ENCODE peak calls at places on chromosomes 4 and X, in seven cellular contexts. X is COLO829, H is Daoy, D is HepG2, S is LoVo, I is NCI-H82, F is K562. R is an unnamed sample.

GRCh38 chrX:152817082-152817744 is 13.3 kb downstream of the CETN2 start:
- DNase-seq in X (peak; percentile 80), H (peak; percentile 46), D (no peak), S (peak; percentile 6), I (peak; percentile 31), F (peak; percentile 53), R (peak; percentile 17)

GRCh38 chr4:168796362-168797106 is 213.5 kb downstream of the CBR4 start:
- DNase-seq in X (no peak), H (peak; percentile 75), D (peak; percentile 80), S (peak; percentile 87), I (no peak), F (no peak), R (peak; percentile 48)

GRCh38 chrX:15781964-15782711 is 8.1 kb upstream of the ZRSR2 start:
- DNase-seq in X (peak; percentile 14), H (no peak), D (no peak), S (no peak), I (no peak), F (no peak), R (no peak)

GRCh38 chr4:156158747-156159146 is 205.1 kb upstream of the CTSO start:
- DNase-seq in X (no peak), H (no peak), D (no peak), S (no peak), I (no peak), F (no peak), R (no peak)

GRCh38 chrX:11899091-11899490 is 141.1 kb downstream of the MSL3 start:
- DNase-seq in X (peak; percentile 17), H (peak; percentile 27), D (no peak), S (no peak), I (no peak), F (no peak), R (no peak)

GRCh38 chrX:154458116-154458953 is at the start of gene PLXNA3:
- DNase-seq in X (no peak), H (peak; percentile 39), D (no peak), S (peak; percentile 47), I (peak; percentile 54), F (peak; percentile 85), R (peak; percentile 68)

GRCh38 chr4:20192754-20193521 is 58.8 kb upstream of the SLIT2 start:
- DNase-seq in X (no peak), H (peak; percentile 17), D (no peak), S (no peak), I (no peak), F (no peak), R (peak; percentile 33)

GRCh38 chrX:86348669-86349068 is 200.4 kb downstream of the DACH2 start:
- DNase-seq in X (no peak), H (no peak), D (peak; percentile 10), S (no peak), I (no peak), F (no peak), R (peak; percentile 4)

GRCh38 chrX:13721819-13722527 is 12.4 kb downstream of the TRAPPC2 start:
- DNase-seq in X (no peak), H (no peak), D (no peak), S (no peak), I (no peak), F (no peak), R (peak; percentile 9)

GRCh38 chrX:45077748-45078424 is 122.8 kb downstream of the DIPK2B start:
- DNase-seq in X (no peak), H (no peak), D (no peak), S (no peak), I (no peak), F (no peak), R (no peak)

GRCh38 chr4:92199135-92199534 is 104.6 kb upstream of the GRID2 start:
- DNase-seq in X (no peak), H (no peak), D (no peak), S (no peak), I (no peak), F (no peak), R (no peak)

GRCh38 chrX:132488092-132488749 is 617 bp downstream of the MBNL3 start:
- DNase-seq in X (no peak), H (peak; percentile 42), D (no peak), S (peak; percentile 20), I (peak; percentile 1), F (no peak), R (peak; percentile 16)

GRCh38 chr4:54227261-54228063 is 1.6 kb upstream of the PDGFRA start:
- DNase-seq in X (peak; percentile 51), H (peak; percentile 35), D (no peak), S (no peak), I (no peak), F (no peak), R (peak; percentile 51)

GRCh38 chr4:13627606-13628301 is at the start of gene BOD1L1:
- DNase-seq in X (peak; percentile 60), H (peak; percentile 92), D (peak; percentile 90), S (peak; percentile 90), I (peak; percentile 90), F (peak; percentile 77), R (peak; percentile 90)

GRCh38 chr4:114400531-114400930 is 198.1 kb upstream of the UGT8 start:
- DNase-seq in X (peak; percentile 89), H (peak; percentile 16), D (no peak), S (peak; percentile 63), I (no peak), F (no peak), R (peak; percentile 86)

GRCh38 chrX:19746919-19747671 is 140.3 kb downstream of the SH3KBP1 start:
- DNase-seq in X (no peak), H (no peak), D (peak; percentile 29), S (no peak), I (no peak), F (no peak), R (no peak)

GRCh38 chr4:102139132-102139573 is 206.1 kb downstream of the SLC39A8 start:
- DNase-seq in X (no peak), H (peak; percentile 0), D (no peak), S (no peak), I (no peak), F (no peak), R (peak; percentile 71)

GRCh38 chr4:105996845-105997244 is 101.6 kb downstream of the NPNT start:
- DNase-seq in X (no peak), H (peak; percentile 19), D (no peak), S (no peak), I (no peak), F (peak; percentile 53), R (no peak)

GRCh38 chr4:1471443-1472147 is 65.4 kb upstream of the NKX1-1 start:
- DNase-seq in X (no peak), H (peak; percentile 13), D (no peak), S (no peak), I (peak; percentile 66), F (no peak), R (peak; percentile 2)

GRCh38 chr4:15344041-15344440 is 83.8 kb upstream of the C1QTNF7 start:
- DNase-seq in X (no peak), H (peak; percentile 17), D (no peak), S (no peak), I (no peak), F (no peak), R (no peak)

GRCh38 chrX:140762061-140762460 is 52.5 kb downstream of the LINC00632 start:
- DNase-seq in X (peak; percentile 21), H (peak; percentile 34), D (peak; percentile 5), S (peak; percentile 1), I (peak; percentile 73), F (peak; percentile 26), R (peak; percentile 61)

GRCh38 chr4:1057403-1057745 is 45.9 kb downstream of the FGFRL1 start:
- DNase-seq in X (no peak), H (no peak), D (no peak), S (no peak), I (no peak), F (no peak), R (peak; percentile 5)

GRCh38 chr4:14835288-14835687 is 167.0 kb upstream of the CPEB2 start:
- DNase-seq in X (no peak), H (no peak), D (no peak), S (no peak), I (no peak), F (no peak), R (peak; percentile 10)

GRCh38 chrX:45712067-45712466 is 511.4 kb upstream of the DIPK2B start:
- DNase-seq in X (no peak), H (peak; percentile 48), D (no peak), S (no peak), I (no peak), F (no peak), R (no peak)

GRCh38 chrX:135086197-135086854 is 34.0 kb downstream of the ETDB start:
- DNase-seq in X (peak; percentile 55), H (peak; percentile 39), D (peak; percentile 39), S (peak; percentile 53), I (peak; percentile 88), F (peak; percentile 43), R (peak; percentile 82)

GRCh38 chr4:78960926-78961325 is 21.7 kb upstream of the PAQR3 start:
- DNase-seq in X (no peak), H (no peak), D (no peak), S (no peak), I (no peak), F (no peak), R (no peak)

GRCh38 chr4:162485486-162485885 is 321.7 kb upstream of the FSTL5 start:
- DNase-seq in X (peak; percentile 85), H (peak; percentile 17), D (no peak), S (peak; percentile 63), I (no peak), F (no peak), R (no peak)

GRCh38 chrX:10175317-10175871 is 18.6 kb downstream of the CLCN4 start:
- DNase-seq in X (peak; percentile 48), H (no peak), D (no peak), S (no peak), I (no peak), F (no peak), R (no peak)

GRCh38 chr4:15238720-15239119 is 189.1 kb upstream of the C1QTNF7 start:
- DNase-seq in X (peak; percentile 54), H (peak; percentile 51), D (peak; percentile 5), S (peak; percentile 11), I (peak; percentile 46), F (peak; percentile 19), R (no peak)

GRCh38 chr4:151100517-151100916 is 1.1 kb downstream of the RPS3A start:
- DNase-seq in X (no peak), H (no peak), D (no peak), S (no peak), I (no peak), F (no peak), R (no peak)